ENCODE peak calls at places on chromosomes 12 and 14, in nine cellular contexts. B, U, D, T, O, K, C, P and Z are unnamed samples.

GRCh38 chr14:79161576-79161975 is 991.4 kb downstream of the NRXN3 start:
- DNase-seq in K (no peak), B (peak), C (no peak), T (no peak), D (peak), O (no peak), P (peak), U (peak), Z (no peak)

GRCh38 chr12:75666126-75666979 is 154.9 kb upstream of the KRR1 start:
- DNase-seq in P (no peak), T (no peak), O (no peak), K (no peak), D (peak), C (no peak), B (no peak), U (peak), Z (no peak)

GRCh38 chr12:85310025-85310424 is 30.0 kb downstream of the ALX1 start:
- DNase-seq in O (no peak), T (no peak), K (no peak), P (no peak), U (no peak), C (no peak), B (no peak), D (no peak), Z (no peak)

GRCh38 chr14:88384653-88385205 is 728 bp upstream of the SPATA7 start:
- DNase-seq in O (no peak), C (no peak), U (peak), D (no peak), P (peak), T (no peak), B (no peak), K (peak), Z (no peak)

GRCh38 chr12:4734625-4735196 is 14.5 kb downstream of the GALNT8 start:
- DNase-seq in D (no peak), K (no peak), B (no peak), U (no peak), P (no peak), C (no peak), T (no peak), O (no peak), Z (no peak)

GRCh38 chr14:93941293-93941910 is 14.3 kb downstream of the FAM181A start:
- DNase-seq in D (peak), P (peak), C (no peak), B (no peak), U (no peak), O (no peak), T (no peak), K (no peak), Z (no peak)

GRCh38 chr14:96105921-96106441 is 66.8 kb downstream of the C14orf132 start:
- DNase-seq in B (no peak), U (no peak), K (no peak), D (peak), P (peak), O (no peak), T (no peak), C (no peak), Z (peak)

GRCh38 chr14:76957224-76957881 is 71.2 kb downstream of the IRF2BPL start:
- DNase-seq in C (no peak), K (no peak), B (no peak), D (no peak), O (no peak), T (no peak), P (no peak), U (no peak), Z (no peak)

GRCh38 chr14:82999802-83000201 is 1466.1 kb upstream of the SEL1L start:
- DNase-seq in D (no peak), O (no peak), C (no peak), U (peak), K (no peak), B (no peak), P (peak), T (no peak), Z (no peak)

GRCh38 chr14:69004731-69005431 is 25.8 kb upstream of the ACTN1 start:
- DNase-seq in O (no peak), D (peak), K (no peak), P (no peak), C (no peak), T (no peak), U (no peak), B (no peak), Z (no peak)

GRCh38 chr14:90853116-90853515 is 36.9 kb upstream of the TTC7B start:
- DNase-seq in C (no peak), T (no peak), O (no peak), B (no peak), D (no peak), P (no peak), K (no peak), U (no peak), Z (no peak)

GRCh38 chr12:83784298-83784890 is 1097.7 kb downstream of the TMTC2 start:
- DNase-seq in O (no peak), K (no peak), U (no peak), P (no peak), C (no peak), D (no peak), T (no peak), B (no peak), Z (no peak)
- TF ChIP-seq CTCF in O (no peak), K (no peak), U (no peak), P (no peak), C (no peak), D (no peak), T (no peak), B (no peak), Z (no peak)

GRCh38 chr12:113870890-113871289 is 95.2 kb downstream of the RBM19 start:
- DNase-seq in C (no peak), T (no peak), D (no peak), U (no peak), P (no peak), O (no peak), K (no peak), B (no peak), Z (no peak)

GRCh38 chr12:113870035-113870434 is 96.1 kb downstream of the RBM19 start:
- DNase-seq in O (no peak), C (no peak), U (no peak), B (no peak), D (no peak), T (no peak), K (no peak), P (no peak), Z (no peak)

GRCh38 chr12:113866496-113866895 is 99.6 kb downstream of the RBM19 start:
- DNase-seq in D (no peak), C (no peak), B (no peak), O (no peak), P (no peak), K (no peak), U (no peak), T (no peak), Z (no peak)

GRCh38 chr12:113868365-113868764 is 97.8 kb downstream of the RBM19 start:
- DNase-seq in U (no peak), T (no peak), C (no peak), B (no peak), K (no peak), O (no peak), D (no peak), P (no peak), Z (no peak)

DNA sequence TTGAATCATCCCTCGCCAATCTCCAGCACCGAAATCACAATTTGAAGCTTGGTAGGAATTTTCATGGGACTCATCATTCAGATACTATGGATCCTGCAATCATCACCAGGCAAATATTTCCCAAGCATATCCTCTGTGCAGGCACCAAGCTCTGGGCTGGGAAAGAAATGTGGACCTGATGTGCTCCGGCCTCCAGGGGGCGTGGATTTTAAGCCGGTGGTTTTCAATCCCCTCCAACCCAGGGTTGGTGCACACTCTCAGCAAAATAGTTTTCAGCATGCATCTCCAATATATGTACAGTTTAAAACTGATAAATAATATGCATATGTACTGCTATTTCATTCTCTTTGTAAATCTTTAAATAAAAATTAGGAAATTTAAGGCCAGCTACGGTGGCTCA is 98.9 kb downstream of the RBM19 start:
- DNase-seq in T (no peak), P (no peak), O (no peak), D (no peak), C (no peak), K (no peak), U (peak), B (peak), Z (no peak)
- TF ChIP-seq CTCF in T (no peak), P (no peak), O (peak), D (peak), C (no peak), K (no peak), U (peak), B (peak), Z (no peak)

GRCh38 chr12:67650127-67650495 is 1.6 kb downstream of the DYRK2 start:
- DNase-seq in U (peak), C (peak), K (peak), D (no peak), P (peak), O (no peak), T (no peak), B (no peak), Z (no peak)
- TF ChIP-seq CTCF in U (no peak), C (no peak), K (no peak), D (no peak), P (no peak), O (no peak), T (no peak), B (no peak), Z (no peak)

GRCh38 chr12:108519558-108519957 is 4.5 kb downstream of the FICD start:
- DNase-seq in O (no peak), C (no peak), B (no peak), D (no peak), K (no peak), T (no peak), U (peak), P (peak), Z (no peak)
- TF ChIP-seq CTCF in O (no peak), C (no peak), B (no peak), D (no peak), K (no peak), T (no peak), U (peak), P (no peak), Z (no peak)

GRCh38 chr12:27085654-27086053 is 3.3 kb upstream of the C12orf71 start:
- DNase-seq in K (no peak), C (no peak), U (no peak), D (peak), T (no peak), O (no peak), B (no peak), P (no peak), Z (no peak)

GRCh38 chr12:27083861-27084271 is 1.5 kb upstream of the C12orf71 start:
- DNase-seq in D (peak), B (peak), T (no peak), O (no peak), P (no peak), U (peak), C (no peak), K (no peak), Z (peak)

GRCh38 chr12:27076930-27077329 is 5.4 kb downstream of the C12orf71 start:
- DNase-seq in P (peak), K (no peak), D (peak), T (no peak), U (no peak), B (no peak), O (no peak), C (no peak), Z (no peak)

GRCh38 chr12:27077586-27077985 is 4.8 kb downstream of the C12orf71 start:
- DNase-seq in C (no peak), B (no peak), U (no peak), O (no peak), D (no peak), P (no peak), K (no peak), T (no peak), Z (no peak)

DNA sequence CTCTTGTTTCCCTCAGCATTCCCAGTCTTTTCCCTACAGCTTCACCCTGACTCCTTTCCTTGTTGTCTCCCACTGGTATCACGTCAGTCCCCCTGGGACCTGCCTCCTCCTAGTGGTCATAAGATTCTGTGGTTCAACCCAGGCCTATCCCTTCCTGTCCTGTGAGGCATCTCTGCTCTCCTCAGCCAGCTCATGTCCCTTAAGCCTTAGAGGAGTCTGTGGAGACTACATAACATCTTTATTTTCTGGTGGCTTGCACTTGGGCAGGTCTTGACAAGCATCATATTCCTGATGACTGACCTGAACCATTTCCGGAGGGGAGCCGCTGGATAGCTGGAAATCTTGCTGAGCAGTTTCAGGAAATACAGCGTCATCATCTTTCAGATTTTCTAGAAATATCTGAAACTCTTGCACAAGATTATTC is 698 bp downstream of the C12orf71 start:
- DNase-seq in T (no peak), U (peak), O (no peak), P (peak), B (no peak), C (no peak), D (no peak), K (no peak), Z (no peak)
- TF ChIP-seq CTCF in T (no peak), U (peak), O (no peak), P (peak), B (no peak), C (no peak), D (no peak), K (no peak), Z (no peak)